ENCODE peak calls at places on chromosomes 16 and 17, in ten cellular contexts. One of them, this sample, is unnamed.

GRCh38 chr17:81809556-81809998 is 5.6 kb downstream of the GCGR start:
- DNase-seq in DMS79: no peak
- DNase-seq in fibroblast of the aortic adventitia: no peak
- DNase-seq in BE2C: no peak
- DNase-seq in activated naive CD8-positive, alpha-beta T cell treated with anti-CD3 and anti-CD28 coated beads, Interleukin-2, amount 50 U/mL, for 16 hours: no peak
- DNase-seq in B cell: no peak
- DNase-seq in HS-5: no peak
- DNase-seq in heart left ventricle: no peak
- DNase-seq in T-helper 2 cell: no peak
- DNase-seq in endothelial cell: no peak
- DNase-seq in this sample: no peak

GRCh38 chr17:34370997-34371395 is 8.0 kb upstream of the CCL1 start:
- DNase-seq in DMS79: peak
- DNase-seq in fibroblast of the aortic adventitia: peak
- DNase-seq in BE2C: no peak
- DNase-seq in activated naive CD8-positive, alpha-beta T cell treated with anti-CD3 and anti-CD28 coated beads, Interleukin-2, amount 50 U/mL, for 16 hours: no peak
- DNase-seq in B cell: no peak
- DNase-seq in HS-5: no peak
- DNase-seq in heart left ventricle: no peak
- DNase-seq in T-helper 2 cell: peak
- DNase-seq in endothelial cell: no peak
- DNase-seq in this sample: no peak

GRCh38 chr17:73797594-73798110 is 153.4 kb upstream of the SDK2 start:
- DNase-seq in DMS79: no peak
- DNase-seq in fibroblast of the aortic adventitia: no peak
- DNase-seq in BE2C: no peak
- DNase-seq in activated naive CD8-positive, alpha-beta T cell treated with anti-CD3 and anti-CD28 coated beads, Interleukin-2, amount 50 U/mL, for 16 hours: no peak
- DNase-seq in B cell: no peak
- DNase-seq in HS-5: no peak
- DNase-seq in heart left ventricle: no peak
- DNase-seq in T-helper 2 cell: no peak
- DNase-seq in endothelial cell: no peak
- DNase-seq in this sample: no peak

GRCh38 chr17:61402978-61403845 is 3.6 kb downstream of the TBX2 start:
- DNase-seq in DMS79: peak
- DNase-seq in fibroblast of the aortic adventitia: peak
- DNase-seq in BE2C: peak
- DNase-seq in activated naive CD8-positive, alpha-beta T cell treated with anti-CD3 and anti-CD28 coated beads, Interleukin-2, amount 50 U/mL, for 16 hours: no peak
- DNase-seq in B cell: no peak
- DNase-seq in HS-5: no peak
- DNase-seq in heart left ventricle: no peak
- DNase-seq in T-helper 2 cell: peak
- DNase-seq in endothelial cell: no peak
- DNase-seq in this sample: no peak

GRCh38 chr17:43740541-43740940 is 18.1 kb downstream of the SOST start:
- DNase-seq in DMS79: no peak
- DNase-seq in fibroblast of the aortic adventitia: peak
- DNase-seq in BE2C: no peak
- DNase-seq in activated naive CD8-positive, alpha-beta T cell treated with anti-CD3 and anti-CD28 coated beads, Interleukin-2, amount 50 U/mL, for 16 hours: no peak
- DNase-seq in B cell: no peak
- DNase-seq in HS-5: no peak
- DNase-seq in heart left ventricle: no peak
- DNase-seq in T-helper 2 cell: no peak
- DNase-seq in endothelial cell: no peak
- DNase-seq in this sample: no peak

GRCh38 chr17:73414171-73414955 is 102.6 kb upstream of the CDC42EP4 start:
- DNase-seq in DMS79: no peak
- DNase-seq in fibroblast of the aortic adventitia: no peak
- DNase-seq in BE2C: no peak
- DNase-seq in activated naive CD8-positive, alpha-beta T cell treated with anti-CD3 and anti-CD28 coated beads, Interleukin-2, amount 50 U/mL, for 16 hours: no peak
- DNase-seq in B cell: no peak
- DNase-seq in HS-5: no peak
- DNase-seq in heart left ventricle: no peak
- DNase-seq in T-helper 2 cell: no peak
- DNase-seq in endothelial cell: no peak
- DNase-seq in this sample: no peak

GRCh38 chr16:87464691-87465300 is 28.0 kb downstream of the ZCCHC14 start:
- DNase-seq in DMS79: no peak
- DNase-seq in fibroblast of the aortic adventitia: peak
- DNase-seq in BE2C: peak
- DNase-seq in activated naive CD8-positive, alpha-beta T cell treated with anti-CD3 and anti-CD28 coated beads, Interleukin-2, amount 50 U/mL, for 16 hours: no peak
- DNase-seq in B cell: no peak
- DNase-seq in HS-5: peak
- DNase-seq in heart left ventricle: peak
- DNase-seq in T-helper 2 cell: peak
- DNase-seq in endothelial cell: peak
- DNase-seq in this sample: no peak

GRCh38 chr16:66365588-66365987 is 903 bp upstream of the CDH5 start:
- DNase-seq in DMS79: no peak
- DNase-seq in fibroblast of the aortic adventitia: peak
- DNase-seq in BE2C: no peak
- DNase-seq in activated naive CD8-positive, alpha-beta T cell treated with anti-CD3 and anti-CD28 coated beads, Interleukin-2, amount 50 U/mL, for 16 hours: no peak
- DNase-seq in B cell: no peak
- DNase-seq in HS-5: no peak
- DNase-seq in heart left ventricle: peak
- DNase-seq in T-helper 2 cell: no peak
- DNase-seq in endothelial cell: no peak
- DNase-seq in this sample: no peak

GRCh38 chr17:50882851-50883250 is 16.7 kb upstream of the TOB1 start:
- DNase-seq in DMS79: no peak
- DNase-seq in fibroblast of the aortic adventitia: peak
- DNase-seq in BE2C: no peak
- DNase-seq in activated naive CD8-positive, alpha-beta T cell treated with anti-CD3 and anti-CD28 coated beads, Interleukin-2, amount 50 U/mL, for 16 hours: no peak
- DNase-seq in B cell: no peak
- DNase-seq in HS-5: no peak
- DNase-seq in heart left ventricle: no peak
- DNase-seq in T-helper 2 cell: no peak
- DNase-seq in endothelial cell: no peak
- DNase-seq in this sample: no peak

GRCh38 chr16:50842589-50842988 is 100.7 kb downstream of the CYLD start:
- DNase-seq in DMS79: no peak
- DNase-seq in fibroblast of the aortic adventitia: no peak
- DNase-seq in BE2C: no peak
- DNase-seq in activated naive CD8-positive, alpha-beta T cell treated with anti-CD3 and anti-CD28 coated beads, Interleukin-2, amount 50 U/mL, for 16 hours: no peak
- DNase-seq in B cell: no peak
- DNase-seq in HS-5: no peak
- DNase-seq in heart left ventricle: no peak
- DNase-seq in T-helper 2 cell: peak
- DNase-seq in endothelial cell: no peak
- DNase-seq in this sample: no peak

GRCh38 chr16:11675561-11676511 is 7.6 kb downstream of the SNN start:
- DNase-seq in DMS79: no peak
- DNase-seq in fibroblast of the aortic adventitia: no peak
- DNase-seq in BE2C: peak
- DNase-seq in activated naive CD8-positive, alpha-beta T cell treated with anti-CD3 and anti-CD28 coated beads, Interleukin-2, amount 50 U/mL, for 16 hours: no peak
- DNase-seq in B cell: no peak
- DNase-seq in HS-5: no peak
- DNase-seq in heart left ventricle: no peak
- DNase-seq in T-helper 2 cell: no peak
- DNase-seq in endothelial cell: no peak
- DNase-seq in this sample: no peak

GRCh38 chr17:56880133-56880532 is 33.7 kb downstream of the TRIM25 start:
- DNase-seq in DMS79: no peak
- DNase-seq in fibroblast of the aortic adventitia: no peak
- DNase-seq in BE2C: no peak
- DNase-seq in activated naive CD8-positive, alpha-beta T cell treated with anti-CD3 and anti-CD28 coated beads, Interleukin-2, amount 50 U/mL, for 16 hours: no peak
- DNase-seq in B cell: no peak
- DNase-seq in HS-5: no peak
- DNase-seq in heart left ventricle: no peak
- DNase-seq in T-helper 2 cell: no peak
- DNase-seq in endothelial cell: no peak
- DNase-seq in this sample: no peak

GRCh38 chr17:50087246-50087911 is 7.8 kb upstream of the PDK2 start:
- DNase-seq in DMS79: peak
- DNase-seq in fibroblast of the aortic adventitia: peak
- DNase-seq in BE2C: peak
- DNase-seq in activated naive CD8-positive, alpha-beta T cell treated with anti-CD3 and anti-CD28 coated beads, Interleukin-2, amount 50 U/mL, for 16 hours: peak
- DNase-seq in B cell: peak
- DNase-seq in HS-5: peak
- DNase-seq in heart left ventricle: peak
- DNase-seq in T-helper 2 cell: peak
- DNase-seq in endothelial cell: peak
- DNase-seq in this sample: no peak

GRCh38 chr16:69476920-69477418 is 52.5 kb downstream of the CYB5B start:
- DNase-seq in DMS79: no peak
- DNase-seq in fibroblast of the aortic adventitia: peak
- DNase-seq in BE2C: peak
- DNase-seq in activated naive CD8-positive, alpha-beta T cell treated with anti-CD3 and anti-CD28 coated beads, Interleukin-2, amount 50 U/mL, for 16 hours: no peak
- DNase-seq in B cell: no peak
- DNase-seq in HS-5: peak
- DNase-seq in heart left ventricle: no peak
- DNase-seq in T-helper 2 cell: no peak
- DNase-seq in endothelial cell: no peak
- DNase-seq in this sample: no peak

GRCh38 chr17:44556854-44557606 is at the start of gene FZD2:
- DNase-seq in DMS79: peak
- DNase-seq in fibroblast of the aortic adventitia: peak
- DNase-seq in BE2C: peak
- DNase-seq in activated naive CD8-positive, alpha-beta T cell treated with anti-CD3 and anti-CD28 coated beads, Interleukin-2, amount 50 U/mL, for 16 hours: peak
- DNase-seq in B cell: peak
- DNase-seq in HS-5: peak
- DNase-seq in heart left ventricle: peak
- DNase-seq in T-helper 2 cell: peak
- DNase-seq in endothelial cell: peak
- DNase-seq in this sample: peak

GRCh38 chr17:82056729-82057621 is 5.3 kb downstream of the GPS1 start:
- DNase-seq in DMS79: no peak
- DNase-seq in fibroblast of the aortic adventitia: no peak
- DNase-seq in BE2C: no peak
- DNase-seq in activated naive CD8-positive, alpha-beta T cell treated with anti-CD3 and anti-CD28 coated beads, Interleukin-2, amount 50 U/mL, for 16 hours: no peak
- DNase-seq in B cell: no peak
- DNase-seq in HS-5: no peak
- DNase-seq in heart left ventricle: no peak
- DNase-seq in T-helper 2 cell: no peak
- DNase-seq in endothelial cell: no peak
- DNase-seq in this sample: no peak

GRCh38 chr17:75647061-75647460 is 13.8 kb downstream of the SMIM5 start:
- DNase-seq in DMS79: no peak
- DNase-seq in fibroblast of the aortic adventitia: no peak
- DNase-seq in BE2C: no peak
- DNase-seq in activated naive CD8-positive, alpha-beta T cell treated with anti-CD3 and anti-CD28 coated beads, Interleukin-2, amount 50 U/mL, for 16 hours: no peak
- DNase-seq in B cell: no peak
- DNase-seq in HS-5: no peak
- DNase-seq in heart left ventricle: no peak
- DNase-seq in T-helper 2 cell: no peak
- DNase-seq in endothelial cell: no peak
- DNase-seq in this sample: no peak

GRCh38 chr17:57988301-57989010 is 402 bp upstream of the VEZF1 start:
- DNase-seq in DMS79: no peak
- DNase-seq in fibroblast of the aortic adventitia: peak
- DNase-seq in BE2C: peak
- DNase-seq in activated naive CD8-positive, alpha-beta T cell treated with anti-CD3 and anti-CD28 coated beads, Interleukin-2, amount 50 U/mL, for 16 hours: peak
- DNase-seq in B cell: peak
- DNase-seq in HS-5: no peak
- DNase-seq in heart left ventricle: peak
- DNase-seq in T-helper 2 cell: peak
- DNase-seq in endothelial cell: no peak
- DNase-seq in this sample: no peak

GRCh38 chr17:78995022-78995760 is 14.4 kb downstream of the CANT1 start:
- DNase-seq in DMS79: no peak
- DNase-seq in fibroblast of the aortic adventitia: no peak
- DNase-seq in BE2C: no peak
- DNase-seq in activated naive CD8-positive, alpha-beta T cell treated with anti-CD3 and anti-CD28 coated beads, Interleukin-2, amount 50 U/mL, for 16 hours: no peak
- DNase-seq in B cell: peak
- DNase-seq in HS-5: no peak
- DNase-seq in heart left ventricle: no peak
- DNase-seq in T-helper 2 cell: no peak
- DNase-seq in endothelial cell: no peak
- DNase-seq in this sample: no peak

GRCh38 chr17:773467-774319 is 8.4 kb downstream of the GLOD4 start:
- DNase-seq in DMS79: no peak
- DNase-seq in fibroblast of the aortic adventitia: no peak
- DNase-seq in BE2C: no peak
- DNase-seq in activated naive CD8-positive, alpha-beta T cell treated with anti-CD3 and anti-CD28 coated beads, Interleukin-2, amount 50 U/mL, for 16 hours: no peak
- DNase-seq in B cell: no peak
- DNase-seq in HS-5: no peak
- DNase-seq in heart left ventricle: no peak
- DNase-seq in T-helper 2 cell: no peak
- DNase-seq in endothelial cell: no peak
- DNase-seq in this sample: peak

GRCh38 chr16:57042157-57043111 is 49.9 kb upstream of the CPNE2 start:
- DNase-seq in DMS79: no peak
- DNase-seq in fibroblast of the aortic adventitia: no peak
- DNase-seq in BE2C: no peak
- DNase-seq in activated naive CD8-positive, alpha-beta T cell treated with anti-CD3 and anti-CD28 coated beads, Interleukin-2, amount 50 U/mL, for 16 hours: peak
- DNase-seq in B cell: peak
- DNase-seq in HS-5: no peak
- DNase-seq in heart left ventricle: no peak
- DNase-seq in T-helper 2 cell: peak
- DNase-seq in endothelial cell: no peak
- DNase-seq in this sample: peak

GRCh38 chr16:71426069-71426879 is 15.6 kb downstream of the TLE7 start:
- DNase-seq in DMS79: peak
- DNase-seq in fibroblast of the aortic adventitia: peak
- DNase-seq in BE2C: peak
- DNase-seq in activated naive CD8-positive, alpha-beta T cell treated with anti-CD3 and anti-CD28 coated beads, Interleukin-2, amount 50 U/mL, for 16 hours: no peak
- DNase-seq in B cell: no peak
- DNase-seq in HS-5: no peak
- DNase-seq in heart left ventricle: no peak
- DNase-seq in T-helper 2 cell: peak
- DNase-seq in endothelial cell: peak
- DNase-seq in this sample: peak

GRCh38 chr16:87351320-87351698 is 32.3 kb downstream of the FBXO31 start:
- DNase-seq in DMS79: no peak
- DNase-seq in fibroblast of the aortic adventitia: peak
- DNase-seq in BE2C: peak
- DNase-seq in activated naive CD8-positive, alpha-beta T cell treated with anti-CD3 and anti-CD28 coated beads, Interleukin-2, amount 50 U/mL, for 16 hours: no peak
- DNase-seq in B cell: no peak
- DNase-seq in HS-5: no peak
- DNase-seq in heart left ventricle: no peak
- DNase-seq in T-helper 2 cell: no peak
- DNase-seq in endothelial cell: no peak
- DNase-seq in this sample: no peak

GRCh38 chr16:4261557-4262172 is 11.2 kb downstream of the TFAP4 start:
- DNase-seq in DMS79: no peak
- DNase-seq in fibroblast of the aortic adventitia: no peak
- DNase-seq in BE2C: peak
- DNase-seq in activated naive CD8-positive, alpha-beta T cell treated with anti-CD3 and anti-CD28 coated beads, Interleukin-2, amount 50 U/mL, for 16 hours: peak
- DNase-seq in B cell: no peak
- DNase-seq in HS-5: no peak
- DNase-seq in heart left ventricle: no peak
- DNase-seq in T-helper 2 cell: peak
- DNase-seq in endothelial cell: peak
- DNase-seq in this sample: no peak

GRCh38 chr17:156094-156621 is 18.8 kb downstream of the SCGB1C2 start:
- DNase-seq in DMS79: no peak
- DNase-seq in fibroblast of the aortic adventitia: no peak
- DNase-seq in BE2C: no peak
- DNase-seq in activated naive CD8-positive, alpha-beta T cell treated with anti-CD3 and anti-CD28 coated beads, Interleukin-2, amount 50 U/mL, for 16 hours: no peak
- DNase-seq in B cell: no peak
- DNase-seq in HS-5: no peak
- DNase-seq in heart left ventricle: no peak
- DNase-seq in T-helper 2 cell: no peak
- DNase-seq in endothelial cell: no peak
- DNase-seq in this sample: no peak

GRCh38 chr16:2386990-2387389 is 42.3 kb upstream of the CCNF start:
- DNase-seq in DMS79: no peak
- DNase-seq in fibroblast of the aortic adventitia: no peak
- DNase-seq in BE2C: no peak
- DNase-seq in activated naive CD8-positive, alpha-beta T cell treated with anti-CD3 and anti-CD28 coated beads, Interleukin-2, amount 50 U/mL, for 16 hours: no peak
- DNase-seq in B cell: no peak
- DNase-seq in HS-5: no peak
- DNase-seq in heart left ventricle: no peak
- DNase-seq in T-helper 2 cell: no peak
- DNase-seq in endothelial cell: peak
- DNase-seq in this sample: no peak

GRCh38 chr16:88560722-88561484 is 9.3 kb upstream of the ZC3H18 start:
- DNase-seq in DMS79: no peak
- DNase-seq in fibroblast of the aortic adventitia: peak
- DNase-seq in BE2C: no peak
- DNase-seq in activated naive CD8-positive, alpha-beta T cell treated with anti-CD3 and anti-CD28 coated beads, Interleukin-2, amount 50 U/mL, for 16 hours: no peak
- DNase-seq in B cell: no peak
- DNase-seq in HS-5: no peak
- DNase-seq in heart left ventricle: no peak
- DNase-seq in T-helper 2 cell: peak
- DNase-seq in endothelial cell: peak
- DNase-seq in this sample: no peak

GRCh38 chr16:57190136-57190535 is 4.0 kb downstream of the RSPRY1 start:
- DNase-seq in DMS79: no peak
- DNase-seq in fibroblast of the aortic adventitia: no peak
- DNase-seq in BE2C: no peak
- DNase-seq in activated naive CD8-positive, alpha-beta T cell treated with anti-CD3 and anti-CD28 coated beads, Interleukin-2, amount 50 U/mL, for 16 hours: no peak
- DNase-seq in B cell: no peak
- DNase-seq in HS-5: no peak
- DNase-seq in heart left ventricle: no peak
- DNase-seq in T-helper 2 cell: no peak
- DNase-seq in endothelial cell: no peak
- DNase-seq in this sample: no peak

This sample was measured in GM12878.